ENCODE peak calls at places on chromosomes 13 and 19, in nine cellular contexts. W, L, Q, E, H, J, T, G and X are unnamed samples.

GRCh38 chr19:15576526-15577156 is 38.4 kb upstream of the CYP4F8 start:
- DNase-seq in J (no peak), W (no peak), T (no peak), L (no peak), E (no peak), H (no peak), Q (no peak), G (no peak), X (no peak)

GRCh38 chr13:99968521-99969367 is 2.8 kb downstream of the ZIC5 start:
- DNase-seq in J (peak), W (no peak), E (no peak), Q (no peak), T (no peak), L (no peak), G (no peak), H (peak), X (no peak)

GRCh38 chr13:24230428-24231072 is 70.0 kb downstream of the SPATA13 start:
- DNase-seq in T (no peak), W (no peak), H (no peak), G (no peak), Q (no peak), J (no peak), L (no peak), E (no peak), X (no peak)

GRCh38 chr19:10044390-10044789 is 31.1 kb downstream of the RDH8 start:
- DNase-seq in E (no peak), T (no peak), H (no peak), W (peak), J (no peak), L (no peak), Q (no peak), G (no peak), X (no peak)

GRCh38 chr19:47806435-47806834 is 2.1 kb upstream of the TPRX1 start:
- DNase-seq in G (no peak), T (no peak), L (no peak), W (no peak), E (no peak), J (no peak), H (no peak), Q (no peak), X (no peak)

GRCh38 chr13:20351279-20352022 is 119.3 kb upstream of the GJB6 start:
- DNase-seq in G (no peak), J (no peak), Q (no peak), W (no peak), L (no peak), E (peak), H (peak), T (no peak), X (no peak)

GRCh38 chr19:18253716-18254115 is 20.5 kb downstream of the IQCN start:
- DNase-seq in L (no peak), T (no peak), J (no peak), E (no peak), G (no peak), W (no peak), Q (no peak), H (no peak), X (no peak)

GRCh38 chr13:39982745-39983144 is 327.3 kb downstream of the COG6 start:
- DNase-seq in J (no peak), W (no peak), T (no peak), L (no peak), H (no peak), G (peak), E (no peak), Q (no peak), X (no peak)

GRCh38 chr13:98927954-98928927 is 49.6 kb downstream of the DOCK9 start:
- DNase-seq in G (peak), Q (no peak), L (peak), J (no peak), T (no peak), W (no peak), E (peak), H (peak), X (no peak)